ENCODE peak calls at places on chromosome 21, in five cellular contexts. One of them, this sample, is unnamed.
A peak's percentile ranks its signal among the peaks of the same experiment; 100 is the strongest.

GRCh38 chr21:38807481-38807880 is 1.8 kb downstream of the ETS2 start:
- DNase-seq in transverse colon: no peak
- DNase-seq in fibroblast of lung: no peak
- DNase-seq in SK-N-SH: peak; percentile 40
- DNase-seq in uterus: no peak
- DNase-seq in this sample: no peak

GRCh38 chr21:19405326-19405725 is 1001.7 kb upstream of the TMPRSS15 start:
- DNase-seq in transverse colon: no peak
- DNase-seq in SK-N-SH: no peak
- DNase-seq in uterus: no peak
- DNase-seq in fibroblast of lung: no peak
- DNase-seq in this sample: no peak

GRCh38 chr21:46008893-46009635 is 27.5 kb downstream of the COL6A1 start:
- DNase-seq in uterus: no peak
- DNase-seq in SK-N-SH: peak; percentile 21
- DNase-seq in fibroblast of lung: no peak
- DNase-seq in transverse colon: no peak
- DNase-seq in this sample: no peak

GRCh38 chr21:25513810-25514209 is 93.5 kb downstream of the MRPL39 start:
- DNase-seq in transverse colon: no peak
- DNase-seq in uterus: no peak
- DNase-seq in SK-N-SH: no peak
- DNase-seq in fibroblast of lung: no peak
- DNase-seq in this sample: no peak

GRCh38 chr21:27362249-27362648 is 395.4 kb upstream of the ADAMTS5 start:
- DNase-seq in uterus: no peak
- DNase-seq in fibroblast of lung: no peak
- DNase-seq in SK-N-SH: no peak
- DNase-seq in transverse colon: no peak
- DNase-seq in this sample: no peak

GRCh38 chr21:25283720-25284119 is 323.6 kb downstream of the MRPL39 start:
- DNase-seq in SK-N-SH: no peak
- DNase-seq in transverse colon: no peak
- DNase-seq in fibroblast of lung: peak; percentile 25
- DNase-seq in uterus: no peak
- DNase-seq in this sample: no peak

GRCh38 chr21:15000076-15000475 is 64.7 kb downstream of the NRIP1 start:
- DNase-seq in uterus: no peak
- DNase-seq in fibroblast of lung: peak; percentile 88
- DNase-seq in transverse colon: no peak
- DNase-seq in SK-N-SH: no peak
- DNase-seq in this sample: no peak

GRCh38 chr21:46229133-46229922 is 754 bp upstream of the LSS start:
- DNase-seq in SK-N-SH: peak; percentile 86
- DNase-seq in fibroblast of lung: no peak
- DNase-seq in transverse colon: no peak
- DNase-seq in uterus: peak; percentile 63
- DNase-seq in this sample: peak; percentile 67

GRCh38 chr21:15079276-15079675 is 14.5 kb upstream of the NRIP1 start:
- DNase-seq in uterus: no peak
- DNase-seq in SK-N-SH: no peak
- DNase-seq in fibroblast of lung: no peak
- DNase-seq in transverse colon: no peak
- DNase-seq in this sample: no peak

DNA sequence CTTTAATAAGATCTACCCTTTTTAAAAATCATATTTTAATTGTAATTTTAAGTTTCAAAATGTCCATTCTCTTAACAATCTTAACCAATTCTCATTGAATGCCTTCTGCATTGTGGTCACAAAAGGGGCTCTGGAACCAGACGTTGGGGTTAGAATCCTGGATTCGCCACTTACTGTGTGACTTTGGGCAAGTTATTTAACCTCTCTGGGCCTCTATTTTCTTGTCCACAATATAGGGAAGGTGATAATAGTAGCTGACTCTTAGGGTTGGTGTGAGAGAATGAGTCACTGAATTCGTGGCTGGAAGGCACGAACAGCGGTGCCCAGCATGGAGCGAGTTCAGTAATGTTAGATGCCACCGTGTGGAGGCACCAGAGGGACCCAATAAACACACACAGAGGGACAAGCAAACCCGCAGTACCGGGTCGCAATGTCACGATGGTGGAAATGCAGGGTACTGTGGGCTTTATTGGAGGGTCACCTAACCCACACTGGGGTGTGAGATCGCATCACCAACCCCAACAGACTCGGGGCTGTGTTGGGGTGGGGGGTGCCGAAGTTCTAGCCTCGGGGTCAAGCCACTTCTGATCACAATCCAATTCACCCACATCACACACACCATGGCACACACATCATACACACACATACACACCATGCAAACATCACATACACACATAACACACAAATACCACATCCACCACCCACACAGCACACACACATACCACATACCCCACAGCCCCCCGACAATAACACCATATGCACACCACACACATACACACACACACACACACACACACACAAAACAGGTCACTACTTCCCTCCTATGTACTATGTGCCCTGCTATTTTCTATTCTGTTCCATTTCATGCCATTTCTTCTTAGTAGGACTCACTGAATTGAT is 27.0 kb upstream of the IFNAR2 start:
- DNase-seq in transverse colon: no peak
- DNase-seq in fibroblast of lung: no peak
- DNase-seq in uterus: no peak
- DNase-seq in SK-N-SH: no peak
- DNase-seq in this sample: no peak
- H3K4me1 ChIP-seq in transverse colon: peaks cover 14% of the 10 kb centered on the region
- H3K4me1 ChIP-seq in fibroblast of lung: peaks cover 3% of the 10 kb centered on the region
- H3K4me1 ChIP-seq in uterus: no peaks in the 10 kb centered on the region
- H3K4me1 ChIP-seq in SK-N-SH: no peaks in the 10 kb centered on the region
- H3K4me1 ChIP-seq in this sample: peaks cover 18% of the 10 kb centered on the region

DNA sequence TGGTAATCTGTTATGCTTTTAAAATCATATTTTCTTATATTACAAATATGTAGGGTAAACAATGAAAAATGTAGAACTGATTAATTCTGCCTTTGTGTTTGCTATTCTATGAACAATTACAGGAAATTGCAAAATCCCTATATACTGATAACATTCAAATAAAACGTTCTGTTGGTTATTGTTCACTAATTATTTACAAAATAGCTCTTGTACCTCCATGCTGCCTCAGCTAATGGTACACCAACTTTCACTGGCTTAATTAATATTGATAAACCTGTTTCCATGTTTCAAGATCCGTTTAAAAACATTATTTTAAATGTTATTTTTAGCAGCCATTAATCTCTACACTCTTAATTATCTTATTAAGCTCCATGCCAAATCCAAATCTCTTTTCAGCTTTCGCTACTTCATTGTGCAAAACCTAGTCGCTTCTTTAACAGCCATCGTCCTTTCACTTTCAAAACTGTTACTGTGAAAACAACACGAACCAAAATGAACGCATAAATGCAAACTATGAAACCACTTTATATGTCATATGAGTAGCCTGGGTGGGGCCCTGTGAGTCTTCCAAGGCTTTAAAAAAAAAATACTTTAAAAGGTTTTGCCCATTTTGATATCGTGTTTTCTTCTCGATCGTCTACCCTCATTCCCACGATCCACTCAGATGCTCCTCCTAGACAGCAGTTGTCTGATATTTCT is 807.0 kb downstream of the USP25 start:
- DNase-seq in transverse colon: no peak
- DNase-seq in fibroblast of lung: peak; percentile 67
- DNase-seq in uterus: no peak
- DNase-seq in SK-N-SH: no peak
- DNase-seq in this sample: no peak
- H3K4me3 ChIP-seq in transverse colon: no peak overlapping the region
- H3K4me3 ChIP-seq in fibroblast of lung: peak overlapping the region; percentile 88
- H3K4me3 ChIP-seq in uterus: peak overlapping the region; percentile 42
- H3K4me3 ChIP-seq in SK-N-SH: peak overlapping the region; percentile 73
- H3K4me3 ChIP-seq in this sample: peak overlapping the region; percentile 74

DNA sequence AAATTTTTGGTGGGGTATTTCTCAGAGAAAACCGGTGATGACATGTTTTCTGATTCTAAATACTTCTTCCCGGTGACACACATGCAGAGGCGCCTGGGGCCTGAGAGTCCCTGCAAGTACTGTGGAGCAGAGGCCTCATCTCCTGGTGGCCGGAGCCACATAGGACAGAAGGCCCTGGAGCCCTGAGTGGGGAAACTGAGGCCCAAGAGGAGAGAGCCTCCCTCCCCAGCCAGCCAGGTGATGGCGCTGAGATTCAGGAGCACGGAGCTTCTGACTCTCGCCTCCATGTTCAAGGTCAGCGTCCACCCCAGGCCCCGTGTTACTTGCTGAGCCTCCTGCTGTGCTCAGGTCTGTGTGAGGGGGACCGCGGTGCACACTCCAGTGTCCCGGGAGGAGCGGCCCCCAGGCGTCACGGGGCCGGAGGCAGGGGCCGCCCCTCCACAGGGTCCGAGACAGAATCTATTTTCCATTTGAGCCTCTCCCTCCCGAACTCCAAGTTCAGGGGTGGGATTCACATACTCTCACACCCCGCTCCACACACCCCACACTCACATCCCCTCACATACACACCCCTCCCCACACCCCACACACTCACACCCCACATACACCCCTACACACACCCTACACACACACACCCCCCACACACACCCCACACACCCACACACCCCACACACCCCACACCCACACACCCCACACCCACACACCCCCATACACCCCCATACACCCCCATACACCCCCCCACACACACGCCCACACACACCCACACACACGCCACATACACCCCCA is 43.8 kb downstream of the SLX9 start:
- DNase-seq in SK-N-SH: no peak
- DNase-seq in transverse colon: no peak
- DNase-seq in fibroblast of lung: no peak
- DNase-seq in uterus: no peak
- DNase-seq in this sample: peak; percentile 7
- H3K4me1 ChIP-seq in SK-N-SH: peaks cover 60% of the 10 kb centered on the region
- H3K4me1 ChIP-seq in transverse colon: no peaks in the 10 kb centered on the region
- H3K4me1 ChIP-seq in fibroblast of lung: no peaks in the 10 kb centered on the region
- H3K4me1 ChIP-seq in uterus: no peaks in the 10 kb centered on the region
- H3K4me1 ChIP-seq in this sample: no peaks in the 10 kb centered on the region

GRCh38 chr21:35139382-35139715 is 90.2 kb upstream of the RUNX1 start:
- DNase-seq in fibroblast of lung: peak; percentile 55
- DNase-seq in SK-N-SH: no peak
- DNase-seq in transverse colon: no peak
- DNase-seq in uterus: no peak
- DNase-seq in this sample: no peak
- H3K4me3 ChIP-seq in fibroblast of lung: no peak overlapping the region
- H3K4me3 ChIP-seq in SK-N-SH: no peak overlapping the region
- H3K4me3 ChIP-seq in transverse colon: no peak overlapping the region
- H3K4me3 ChIP-seq in uterus: no peak overlapping the region
- H3K4me3 ChIP-seq in this sample: no peak overlapping the region

This sample was measured in psoas muscle.